ENCODE peak calls at places on chromosome 7, in ten cellular contexts. J is fibroblast of lung, Q is neural progenitor cell, G is stomach, K is psoas muscle, Z is pancreas, N is body of pancreas, I is IMR-90, W is sigmoid colon, C is astrocyte of the cerebellum. L is an unnamed sample.

GRCh38 chr7:138797715-138798320 is at the start of the genes ATP6V0A4 and TMEM213:
- DNase-seq in J (no peak), Q (peak; percentile 56), G (peak; percentile 27), K (no peak), Z (no peak), N (peak; percentile 5), I (no peak), W (no peak), C (no peak), L (no peak)

GRCh38 chr7:93515144-93515543 is 59.4 kb downstream of the CALCR start:
- DNase-seq in J (no peak), Q (no peak), G (no peak), K (no peak), Z (no peak), N (no peak), I (no peak), W (no peak), C (no peak), L (no peak)

GRCh38 chr7:46969303-46970130 is 612.4 kb downstream of the TNS3 start:
- DNase-seq in J (peak; percentile 32), Q (no peak), G (no peak), K (no peak), Z (no peak), N (peak; percentile 41), I (peak; percentile 20), W (no peak), C (peak; percentile 65), L (no peak)

GRCh38 chr7:121945849-121946238 is 72.9 kb downstream of the PTPRZ1 start:
- DNase-seq in J (no peak), Q (no peak), G (no peak), K (no peak), Z (no peak), N (no peak), I (no peak), W (no peak), C (no peak), L (no peak)

GRCh38 chr7:94654764-94655561 is 970 bp downstream of the SGCE start:
- DNase-seq in J (peak; percentile 67), Q (peak; percentile 44), G (no peak), K (no peak), Z (no peak), N (peak; percentile 27), I (peak; percentile 48), W (peak; percentile 72), C (peak; percentile 80), L (no peak)

GRCh38 chr7:117807688-117808087 is 65.6 kb downstream of the CTTNBP2 start:
- DNase-seq in J (no peak), Q (no peak), G (no peak), K (no peak), Z (no peak), N (no peak), I (no peak), W (no peak), C (no peak), L (no peak)

GRCh38 chr7:156827587-156828203 is 65.3 kb downstream of the LMBR1 start:
- DNase-seq in J (peak; percentile 58), Q (peak; percentile 44), G (no peak), K (no peak), Z (no peak), N (no peak), I (peak; percentile 46), W (no peak), C (peak; percentile 13), L (no peak)

GRCh38 chr7:117385340-117386124 is 41.8 kb downstream of the ASZ1 start:
- DNase-seq in J (peak; percentile 53), Q (no peak), G (no peak), K (no peak), Z (no peak), N (no peak), I (peak; percentile 53), W (no peak), C (peak; percentile 12), L (no peak)

GRCh38 chr7:4239991-4240812 is 441.9 kb upstream of the FOXK1 start:
- DNase-seq in J (no peak), Q (peak; percentile 19), G (no peak), K (no peak), Z (no peak), N (no peak), I (no peak), W (peak; percentile 33), C (no peak), L (no peak)

GRCh38 chr7:47407136-47407535 is 174.8 kb downstream of the TNS3 start:
- DNase-seq in J (no peak), Q (no peak), G (peak; percentile 23), K (no peak), Z (no peak), N (peak; percentile 5), I (no peak), W (peak; percentile 53), C (no peak), L (peak; percentile 55)

GRCh38 chr7:148289630-148290029 is 300.9 kb upstream of the C7orf33 start:
- DNase-seq in J (no peak), Q (no peak), G (no peak), K (no peak), Z (no peak), N (no peak), I (no peak), W (no peak), C (no peak), L (no peak)

GRCh38 chr7:156106107-156106426 is 293.8 kb upstream of the SHH start:
- DNase-seq in J (no peak), Q (no peak), G (peak; percentile 21), K (no peak), Z (no peak), N (no peak), I (no peak), W (no peak), C (no peak), L (no peak)

GRCh38 chr7:47488969-47489342 is 93.0 kb downstream of the TNS3 start:
- DNase-seq in J (no peak), Q (peak; percentile 95), G (no peak), K (no peak), Z (no peak), N (no peak), I (no peak), W (no peak), C (no peak), L (no peak)

DNA sequence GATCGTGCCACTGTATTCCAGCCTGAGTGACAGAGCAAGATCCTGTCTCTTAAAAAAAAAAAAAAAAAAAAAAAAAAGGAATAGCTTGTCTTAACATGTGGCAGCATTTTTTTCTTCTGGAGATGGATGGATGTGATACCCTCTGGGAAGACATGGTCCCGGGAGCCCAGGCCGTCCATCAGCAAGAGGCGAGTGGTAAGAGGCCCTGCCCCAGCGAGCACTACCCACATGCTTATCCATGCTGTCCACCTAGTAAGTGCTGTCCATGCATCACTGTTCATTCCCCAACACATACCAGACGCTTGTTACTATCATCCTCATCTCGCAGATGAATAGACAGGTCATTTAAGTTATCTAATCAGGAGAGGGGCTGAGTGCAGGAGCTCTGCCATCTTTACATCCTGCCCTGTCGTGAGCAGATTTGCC is 12.9 kb downstream of the ATP6V1F start:
- DNase-seq in J (no peak), Q (no peak), G (no peak), K (peak; percentile 7), Z (no peak), N (no peak), I (no peak), W (peak; percentile 52), C (no peak), L (no peak)
- TF ChIP-seq CTCF in J (no peak), Q (no peak), G (no peak), K (no peak), Z (no peak), N (no peak), I (no peak), W (no peak), C (no peak), L (no peak)

DNA sequence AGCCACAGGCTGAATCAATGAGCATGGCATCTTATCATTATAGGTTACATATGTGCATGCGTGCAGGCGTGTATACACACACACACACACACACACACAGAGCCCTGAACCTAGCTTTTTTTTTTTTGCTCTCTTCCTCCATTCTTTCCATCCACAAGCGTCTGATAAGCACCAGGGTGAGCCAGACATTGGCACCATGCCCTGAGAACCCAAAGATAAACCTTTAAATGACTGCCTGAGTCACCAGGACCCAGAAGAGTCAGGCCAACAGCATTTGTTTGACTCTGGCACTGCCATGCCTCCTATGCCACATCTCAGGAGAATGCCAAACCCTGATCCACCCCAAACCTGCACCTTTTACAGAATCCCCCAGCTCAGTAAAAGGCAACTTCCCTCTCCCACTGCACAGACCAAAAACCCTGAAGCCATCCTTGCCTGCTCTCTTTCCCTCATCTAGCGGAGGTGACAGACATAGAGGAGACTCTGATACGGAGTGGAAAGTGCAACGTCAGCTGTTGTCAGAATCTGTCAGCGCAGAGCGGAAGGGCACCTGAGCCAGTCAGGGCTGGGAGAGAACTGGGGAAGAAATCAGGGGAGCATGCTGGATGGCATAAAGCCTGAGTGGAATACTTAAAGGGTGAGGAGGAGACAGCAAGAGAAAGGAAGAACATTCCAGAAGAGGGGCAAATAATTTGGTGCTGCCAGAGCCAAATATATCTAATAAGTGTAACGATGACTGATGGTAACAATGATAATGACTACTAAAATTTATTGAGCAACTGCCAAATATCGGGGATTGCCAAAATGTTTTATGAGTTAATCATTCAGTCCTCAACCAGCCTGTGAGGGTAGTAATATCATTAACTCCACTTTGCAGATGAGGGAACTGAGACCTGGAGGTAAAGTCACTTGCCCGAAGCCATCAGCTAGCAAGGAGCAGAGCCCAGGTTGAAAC is 3.2 kb downstream of the PARP12 start:
- DNase-seq in J (peak; percentile 83), Q (no peak), G (peak; percentile 95), K (peak; percentile 36), Z (peak; percentile 89), N (peak; percentile 93), I (peak; percentile 95), W (no peak), C (no peak), L (no peak)
- H3K4me3 ChIP-seq in J (no peak overlapping the region), Q (no peak overlapping the region), G (no peak overlapping the region), K (no peak overlapping the region), Z (no peak overlapping the region), N (no peak overlapping the region), I (no peak overlapping the region), W (no peak overlapping the region), C (no peak overlapping the region), L (peak overlapping the region; percentile 32)

DNA sequence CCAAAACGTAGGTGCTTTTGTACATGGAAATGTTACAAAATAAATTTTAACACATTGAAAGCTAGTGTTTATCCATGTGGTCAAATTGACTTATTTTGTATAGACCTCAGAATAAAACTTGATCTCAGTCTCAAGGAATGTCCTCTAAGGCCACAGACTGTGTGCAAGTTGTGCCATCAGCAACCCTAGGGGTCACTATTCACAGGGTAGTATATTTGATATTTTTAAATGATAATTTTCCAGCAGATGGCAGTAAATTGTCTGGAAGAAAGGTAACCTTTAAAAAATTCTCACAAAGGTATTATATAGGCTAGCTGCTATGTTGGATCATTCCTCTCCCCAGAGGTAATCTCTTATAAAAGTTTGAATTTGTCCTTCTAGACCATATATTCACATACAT is 12.9 kb upstream of the SNX10 start:
- DNase-seq in J (peak; percentile 19), Q (no peak), G (no peak), K (no peak), Z (no peak), N (no peak), I (no peak), W (no peak), C (no peak), L (no peak)
- TF ChIP-seq CTCF in J (peak; percentile 17), Q (no peak), G (no peak), K (peak; percentile 6), Z (peak; percentile 28), N (peak; percentile 36), I (no peak), W (no peak), C (no peak), L (no peak)

DNA sequence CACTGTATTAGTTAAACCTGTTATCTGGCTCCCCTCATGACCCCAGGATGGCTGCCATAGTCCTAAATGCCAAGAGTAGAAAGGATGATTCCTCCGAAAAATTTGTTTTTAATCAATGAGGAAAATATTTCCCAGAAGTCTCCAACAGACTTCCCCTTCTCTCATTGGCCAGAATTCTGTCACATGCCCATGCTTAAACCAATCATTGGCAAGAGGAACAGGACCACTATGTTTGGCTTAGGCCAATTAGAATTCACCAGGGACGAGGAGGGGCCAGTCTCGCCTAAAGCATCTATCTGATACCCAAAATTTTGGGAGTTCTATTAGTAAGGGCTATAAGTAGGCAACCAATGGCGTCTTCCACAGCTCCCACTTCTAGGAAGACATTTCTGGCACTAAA is 71.2 kb upstream of the IL6 start:
- DNase-seq in J (no peak), Q (no peak), G (no peak), K (no peak), Z (no peak), N (no peak), I (no peak), W (no peak), C (no peak), L (no peak)
- H3K4me3 ChIP-seq in J (no peak overlapping the region), Q (no peak overlapping the region), G (no peak overlapping the region), K (no peak overlapping the region), Z (no peak overlapping the region), N (no peak overlapping the region), I (no peak overlapping the region), W (no peak overlapping the region), C (no peak overlapping the region), L (no peak overlapping the region)